ENCODE peak calls at places on chromosome 1, in ten cellular contexts. K, W, N, E, G, J, U, L, R and X are unnamed samples.

GRCh38 chr1:4585216-4585615 is 69.2 kb upstream of the AJAP1 start:
- DNase-seq in K (no peak), W (no peak), N (no peak), E (peak), G (no peak), J (no peak), U (no peak), L (peak), R (no peak), X (no peak)

GRCh38 chr1:183318433-183318832 is 99.7 kb downstream of the NMNAT2 start:
- DNase-seq in K (no peak), W (no peak), N (peak), E (peak), G (peak), J (peak), U (peak), L (peak), R (peak), X (no peak)

GRCh38 chr1:87061742-87062156 is 147.3 kb downstream of the HS2ST1 start:
- DNase-seq in K (no peak), W (peak), N (peak), E (no peak), G (no peak), J (peak), U (no peak), L (no peak), R (no peak), X (no peak)

GRCh38 chr1:178311164-178311563 is 185.6 kb downstream of the CLEC20A start:
- DNase-seq in K (no peak), W (no peak), N (peak), E (no peak), G (no peak), J (peak), U (no peak), L (no peak), R (no peak), X (no peak)

GRCh38 chr1:208079161-208079560 is 165.0 kb downstream of the PLXNA2 start:
- DNase-seq in K (no peak), W (no peak), N (no peak), E (no peak), G (no peak), J (no peak), U (no peak), L (no peak), R (no peak), X (no peak)

GRCh38 chr1:159999204-159999603 is 32.6 kb downstream of the PIGM start:
- DNase-seq in K (no peak), W (no peak), N (peak), E (no peak), G (no peak), J (peak), U (no peak), L (no peak), R (no peak), X (no peak)

GRCh38 chr1:216200941-216201340 is 222.3 kb downstream of the USH2A start:
- DNase-seq in K (no peak), W (no peak), N (no peak), E (no peak), G (no peak), J (no peak), U (no peak), L (no peak), R (no peak), X (no peak)

GRCh38 chr1:165403835-165404482 is 41.0 kb downstream of the RXRG start:
- DNase-seq in K (peak), W (no peak), N (peak), E (no peak), G (peak), J (peak), U (no peak), L (peak), R (no peak), X (no peak)

GRCh38 chr1:202204065-202204464 is 10.5 kb downstream of the LGR6 start:
- DNase-seq in K (no peak), W (no peak), N (no peak), E (no peak), G (no peak), J (no peak), U (no peak), L (no peak), R (no peak), X (no peak)

GRCh38 chr1:23194119-23194984 is 22.9 kb downstream of the HTR1D start:
- DNase-seq in K (no peak), W (no peak), N (peak), E (no peak), G (no peak), J (peak), U (no peak), L (peak), R (no peak), X (no peak)

GRCh38 chr1:82377201-82377884 is 576.6 kb downstream of the ADGRL2 start:
- DNase-seq in K (no peak), W (no peak), N (no peak), E (no peak), G (no peak), J (peak), U (no peak), L (no peak), R (no peak), X (no peak)